ENCODE peak calls at places on chromosomes 13 and 19, in four cellular contexts. S is effector memory CD4-positive, alpha-beta T cell; D is IMR-90; T is neural progenitor cell. W is an unnamed sample. For H3K4me1 and H3K9me3, the result is how much of the 10 kb centered on the place peaks cover.

GRCh38 chr13:111383591-111384440 is 63.4 kb downstream of the TEX29 start:
- DNase-seq in T (no peak), S (no peak), D (no peak), W (no peak)

GRCh38 chr13:87872813-87873212 is 201.6 kb downstream of the SLITRK5 start:
- DNase-seq in S (no peak), T (no peak), D (no peak), W (no peak)

GRCh38 chr19:33456845-33457220 is 64.8 kb downstream of the PEPD start:
- DNase-seq in T (no peak), S (no peak), D (no peak), W (no peak)

GRCh38 chr19:679418-680286 is 3.5 kb downstream of the FSTL3 start:
- DNase-seq in S (no peak), D (peak), T (peak), W (no peak)

GRCh38 chr19:13914777-13915176 is 8.8 kb downstream of the CC2D1A start:
- DNase-seq in S (no peak), T (no peak), D (no peak), W (no peak)

GRCh38 chr13:75223981-75224742 is 257.8 kb downstream of the TBC1D4 start:
- DNase-seq in S (no peak), T (no peak), D (no peak), W (no peak)

GRCh38 chr19:18119243-18120105 is 21.9 kb downstream of the MAST3 start:
- DNase-seq in D (no peak), T (no peak), S (peak), W (peak)

GRCh38 chr19:39341122-39341719 is 1.0 kb upstream of the SAMD4B start:
- DNase-seq in S (no peak), D (no peak), T (peak), W (no peak)

GRCh38 chr13:30346159-30346788 is 38.9 kb upstream of the KATNAL1 start:
- DNase-seq in T (no peak), S (peak), D (no peak), W (peak)

GRCh38 chr13:80881495-80882482 is 540.9 kb upstream of the SPRY2 start:
- DNase-seq in D (no peak), T (no peak), S (no peak), W (no peak)
- H3K4me1 ChIP-seq in D (under half), T (under half), S (under half), W (under half)

GRCh38 chr19:56916528-56916927 is 76.0 kb upstream of the PEG3 start:
- DNase-seq in T (no peak), D (no peak), S (no peak), W (no peak)
- H3K9me3 ChIP-seq in T (under half), D (under half), S (under half), W (under half)

GRCh38 chr13:101417043-101417406 is 717 bp upstream of the NALCN start:
- DNase-seq in S (no peak), D (peak), T (peak), W (no peak)

GRCh38 chr13:101417501-101417900 is 1.2 kb upstream of the NALCN start:
- DNase-seq in D (no peak), S (no peak), T (no peak), W (no peak)

GRCh38 chr13:101416181-101417042 is at the start of gene NALCN:
- DNase-seq in T (peak), D (no peak), S (no peak), W (no peak)

GRCh38 chr13:101412076-101412475 is 4.2 kb downstream of the NALCN start:
- DNase-seq in T (no peak), D (no peak), S (no peak), W (no peak)

DNA sequence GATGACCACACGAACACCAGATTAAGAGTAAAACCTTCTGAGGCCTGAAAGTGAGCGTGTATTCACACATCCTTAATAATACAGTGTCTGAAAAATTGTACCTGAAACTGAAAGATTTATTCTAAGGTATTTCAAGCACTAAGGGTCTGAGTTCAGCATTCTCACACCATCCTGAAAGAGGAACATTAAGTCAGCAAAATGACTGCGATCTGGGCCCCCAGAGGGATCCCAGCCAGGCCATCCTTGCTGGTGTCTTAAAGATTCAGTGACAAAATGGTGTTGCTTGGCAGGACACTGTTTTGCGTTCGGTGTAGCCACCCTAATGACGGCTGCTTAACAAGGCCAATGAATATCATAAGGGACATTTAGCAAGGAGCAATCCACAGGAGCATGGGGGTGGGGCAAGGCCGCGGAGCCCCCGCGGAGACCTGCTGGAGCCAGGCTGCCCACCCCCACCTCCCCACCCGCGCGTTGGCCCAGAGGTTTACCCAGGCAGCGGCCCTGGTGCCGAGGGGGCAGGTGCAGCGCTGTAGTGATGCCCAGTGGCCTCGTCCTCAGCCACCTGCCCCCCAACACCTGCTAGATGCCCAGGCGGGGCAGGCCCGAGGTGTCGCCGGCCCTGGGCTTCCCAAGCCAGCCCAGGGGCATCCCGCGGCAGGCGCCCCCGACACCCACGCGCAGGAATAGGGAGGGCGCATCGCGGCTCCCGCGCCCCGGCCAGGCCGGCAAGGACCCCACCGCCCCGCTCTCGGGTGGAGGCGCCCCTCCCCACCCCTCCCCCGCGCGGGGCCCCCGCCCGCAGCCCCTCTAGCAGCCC is 742 bp downstream of the NALCN start:
- DNase-seq in D (no peak), S (no peak), T (peak), W (no peak)
- H3K4me3 ChIP-seq in D (peak), S (no peak), T (peak), W (no peak)

GRCh38 chr13:49533011-49533410 is 37.3 kb downstream of the PHF11 start:
- DNase-seq in T (no peak), D (no peak), S (no peak), W (no peak)

GRCh38 chr13:49539313-49539712 is 43.6 kb downstream of the PHF11 start:
- DNase-seq in T (no peak), D (peak), S (no peak), W (no peak)

GRCh38 chr13:49533586-49534269 is 38.0 kb downstream of the PHF11 start:
- DNase-seq in S (no peak), T (no peak), D (no peak), W (no peak)

GRCh38 chr13:49538404-49538803 is 42.7 kb downstream of the PHF11 start:
- DNase-seq in T (no peak), S (no peak), D (no peak), W (no peak)

DNA sequence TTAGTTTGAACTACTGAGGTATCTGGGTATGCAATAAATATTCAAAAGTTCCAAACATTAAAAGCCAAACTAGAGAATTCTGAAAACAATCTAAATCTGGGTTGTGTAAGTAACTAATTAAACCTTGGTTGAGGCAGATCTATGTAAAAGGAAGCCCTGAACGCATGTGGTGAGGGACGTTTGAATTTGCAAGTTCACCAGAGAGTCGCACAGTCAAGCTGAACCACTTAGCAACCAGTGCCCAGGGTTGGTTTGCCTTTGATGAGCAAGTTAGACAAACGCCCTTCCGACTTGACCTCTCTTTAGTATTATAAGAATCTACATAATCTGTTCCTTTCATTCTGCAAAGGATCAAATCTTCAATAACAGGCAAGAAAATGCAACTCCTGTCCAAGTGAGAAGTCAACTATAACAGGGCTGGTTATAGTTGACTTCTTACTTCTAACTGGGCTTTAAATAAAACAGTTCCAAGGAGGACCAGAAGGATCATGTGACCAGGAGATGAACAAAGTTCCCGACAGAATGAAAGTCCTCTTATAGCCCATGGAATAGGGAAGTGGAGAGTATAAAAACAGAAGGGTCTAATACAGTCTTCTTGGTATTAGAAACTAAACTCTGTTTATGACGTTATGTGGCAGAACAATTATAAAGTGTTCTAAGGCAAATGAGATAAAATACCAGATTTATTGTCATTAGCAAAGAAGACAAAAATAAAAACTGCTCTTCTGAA is 40.6 kb downstream of the PHF11 start:
- DNase-seq in S (no peak), T (no peak), D (no peak), W (no peak)
- H3K4me1 ChIP-seq in S (under half), T (under half), D (under half), W (under half)

DNA sequence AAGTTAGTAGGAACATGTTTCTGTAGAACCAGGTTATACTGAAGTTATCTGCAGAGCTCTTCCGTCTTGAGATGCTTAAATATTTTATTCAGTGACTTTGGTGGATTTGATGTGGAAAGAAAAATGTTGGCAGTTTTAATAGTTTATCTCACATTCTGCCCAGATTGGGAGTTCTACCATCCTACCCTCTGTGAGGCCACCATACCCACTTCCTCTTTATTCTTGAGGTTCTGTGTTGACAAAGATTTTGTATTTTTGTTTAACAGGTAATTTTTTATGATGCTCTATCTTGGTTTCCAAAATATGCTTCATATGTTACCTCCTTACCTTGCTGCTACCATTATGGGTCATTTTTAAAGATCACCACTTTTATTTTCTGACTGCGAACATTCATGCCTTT is 156.2 kb upstream of the ATXN8OS start:
- DNase-seq in T (no peak), D (no peak), S (no peak), W (no peak)
- H3K9me3 ChIP-seq in T (under half), D (under half), S (under half), W (under half)

GRCh38 chr19:44212250-44212864 is at the start of gene ZNF227:
- DNase-seq in D (peak), S (peak), T (peak), W (peak)
- H3K4me3 ChIP-seq in D (peak), S (peak), T (peak), W (peak)

GRCh38 chr13:113902536-113902935 is 38.7 kb upstream of the GAS6 start:
- DNase-seq in D (peak), T (no peak), S (no peak), W (no peak)

GRCh38 chr13:113901642-113902041 is 37.8 kb upstream of the GAS6 start:
- DNase-seq in T (no peak), D (no peak), S (no peak), W (no peak)

GRCh38 chr13:113901231-113901630 is 37.4 kb upstream of the GAS6 start:
- DNase-seq in D (peak), S (no peak), T (no peak), W (no peak)

GRCh38 chr13:113898391-113898790 is 34.5 kb upstream of the GAS6 start:
- DNase-seq in S (no peak), T (no peak), D (no peak), W (no peak)

GRCh38 chr13:113900646-113901045 is 36.8 kb upstream of the GAS6 start:
- DNase-seq in S (no peak), D (no peak), T (no peak), W (no peak)
- H3K4me1 ChIP-seq in S (under half), D (under half), T (under half), W (under half)

GRCh38 chr19:58439576-58440554 is at the start of gene ZNF132:
- DNase-seq in D (peak), T (peak), S (peak), W (peak)
- H3K9me3 ChIP-seq in D (under half), T (under half), S (under half), W (under half)